ENCODE peak calls at places on chromosome 20, in five cellular contexts. One of them, this sample, is unnamed.
A peak's percentile ranks its signal among the peaks of the same experiment; 100 is the strongest.

GRCh38 chr20:36544134-36545018 is 3.1 kb downstream of the MYL9 start:
- DNase-seq in SK-N-SH: no peak
- DNase-seq in HepG2: no peak
- DNase-seq in H1: no peak
- DNase-seq in K562: no peak
- DNase-seq in this sample: no peak

GRCh38 chr20:21173496-21174025 is 47.7 kb downstream of the KIZ start:
- DNase-seq in SK-N-SH: no peak
- DNase-seq in HepG2: no peak
- DNase-seq in H1: no peak
- DNase-seq in K562: no peak
- DNase-seq in this sample: no peak

GRCh38 chr20:18165553-18165952 is 27.9 kb downstream of the KAT14 start:
- DNase-seq in SK-N-SH: no peak
- DNase-seq in HepG2: no peak
- DNase-seq in H1: no peak
- DNase-seq in K562: no peak
- DNase-seq in this sample: no peak

GRCh38 chr20:10524034-10524476 is 89.0 kb downstream of the SLX4IP start:
- DNase-seq in SK-N-SH: no peak
- DNase-seq in HepG2: no peak
- DNase-seq in H1: peak; percentile 61
- DNase-seq in K562: no peak
- DNase-seq in this sample: no peak

GRCh38 chr20:37630161-37630560 is 63.7 kb upstream of the CTNNBL1 start:
- DNase-seq in SK-N-SH: peak; percentile 68
- DNase-seq in HepG2: no peak
- DNase-seq in H1: no peak
- DNase-seq in K562: no peak
- DNase-seq in this sample: no peak

GRCh38 chr20:48738399-48739304 is 89.1 kb downstream of the PREX1 start:
- DNase-seq in SK-N-SH: no peak
- DNase-seq in HepG2: peak; percentile 69
- DNase-seq in H1: no peak
- DNase-seq in K562: no peak
- DNase-seq in this sample: peak; percentile 75

GRCh38 chr20:59222982-59223610 is 59.5 kb downstream of the ZNF831 start:
- DNase-seq in SK-N-SH: peak; percentile 75
- DNase-seq in HepG2: no peak
- DNase-seq in H1: peak; percentile 58
- DNase-seq in K562: no peak
- DNase-seq in this sample: no peak

GRCh38 chr20:22402550-22402949 is 181.8 kb downstream of the FOXA2 start:
- DNase-seq in SK-N-SH: no peak
- DNase-seq in HepG2: no peak
- DNase-seq in H1: no peak
- DNase-seq in K562: no peak
- DNase-seq in this sample: no peak

GRCh38 chr20:36040571-36040970 is 72.2 kb downstream of the CNBD2 start:
- DNase-seq in SK-N-SH: no peak
- DNase-seq in HepG2: no peak
- DNase-seq in H1: no peak
- DNase-seq in K562: no peak
- DNase-seq in this sample: no peak

GRCh38 chr20:23268792-23269354 is 81.7 kb upstream of the NXT1 start:
- DNase-seq in SK-N-SH: no peak
- DNase-seq in HepG2: peak; percentile 69
- DNase-seq in H1: no peak
- DNase-seq in K562: no peak
- DNase-seq in this sample: no peak

GRCh38 chr20:953742-954141 is 37.6 kb upstream of the ANGPT4 start:
- DNase-seq in SK-N-SH: peak; percentile 63
- DNase-seq in HepG2: no peak
- DNase-seq in H1: no peak
- DNase-seq in K562: no peak
- DNase-seq in this sample: no peak

GRCh38 chr20:3222635-3223600 is 13.6 kb downstream of the ITPA start:
- DNase-seq in SK-N-SH: no peak
- DNase-seq in HepG2: peak; percentile 99
- DNase-seq in H1: no peak
- DNase-seq in K562: no peak
- DNase-seq in this sample: no peak
- TF ChIP-seq GABPA in SK-N-SH: no peak
- TF ChIP-seq GABPA in HepG2: peak; percentile 90
- TF ChIP-seq GABPA in H1: no peak
- TF ChIP-seq GABPA in K562: no peak
- TF ChIP-seq GABPA in this sample: no peak

GRCh38 chr20:55561259-55561658 is 444.1 kb downstream of the CBLN4 start:
- DNase-seq in SK-N-SH: no peak
- DNase-seq in HepG2: no peak
- DNase-seq in H1: no peak
- DNase-seq in K562: no peak
- DNase-seq in this sample: no peak
- TF ChIP-seq GABPA in SK-N-SH: no peak
- TF ChIP-seq GABPA in HepG2: no peak
- TF ChIP-seq GABPA in H1: no peak
- TF ChIP-seq GABPA in K562: no peak
- TF ChIP-seq GABPA in this sample: no peak

GRCh38 chr20:63246490-63247284 is 7.6 kb downstream of the NKAIN4 start:
- DNase-seq in SK-N-SH: peak; percentile 56
- DNase-seq in HepG2: no peak
- DNase-seq in H1: peak; percentile 72
- DNase-seq in K562: no peak
- DNase-seq in this sample: no peak
- TF ChIP-seq GABPA in SK-N-SH: no peak
- TF ChIP-seq GABPA in HepG2: no peak
- TF ChIP-seq GABPA in H1: no peak
- TF ChIP-seq GABPA in K562: no peak
- TF ChIP-seq GABPA in this sample: no peak

GRCh38 chr20:2361035-2361593 is 19.6 kb upstream of the TGM6 start:
- DNase-seq in SK-N-SH: no peak
- DNase-seq in HepG2: no peak
- DNase-seq in H1: no peak
- DNase-seq in K562: no peak
- DNase-seq in this sample: no peak

GRCh38 chr20:2365091-2365490 is 15.6 kb upstream of the TGM6 start:
- DNase-seq in SK-N-SH: no peak
- DNase-seq in HepG2: no peak
- DNase-seq in H1: no peak
- DNase-seq in K562: no peak
- DNase-seq in this sample: no peak

GRCh38 chr20:2368621-2369020 is 12.1 kb upstream of the TGM6 start:
- DNase-seq in SK-N-SH: no peak
- DNase-seq in HepG2: no peak
- DNase-seq in H1: no peak
- DNase-seq in K562: no peak
- DNase-seq in this sample: no peak

GRCh38 chr20:2365666-2366065 is 15.0 kb upstream of the TGM6 start:
- DNase-seq in SK-N-SH: no peak
- DNase-seq in HepG2: no peak
- DNase-seq in H1: no peak
- DNase-seq in K562: no peak
- DNase-seq in this sample: no peak

DNA sequence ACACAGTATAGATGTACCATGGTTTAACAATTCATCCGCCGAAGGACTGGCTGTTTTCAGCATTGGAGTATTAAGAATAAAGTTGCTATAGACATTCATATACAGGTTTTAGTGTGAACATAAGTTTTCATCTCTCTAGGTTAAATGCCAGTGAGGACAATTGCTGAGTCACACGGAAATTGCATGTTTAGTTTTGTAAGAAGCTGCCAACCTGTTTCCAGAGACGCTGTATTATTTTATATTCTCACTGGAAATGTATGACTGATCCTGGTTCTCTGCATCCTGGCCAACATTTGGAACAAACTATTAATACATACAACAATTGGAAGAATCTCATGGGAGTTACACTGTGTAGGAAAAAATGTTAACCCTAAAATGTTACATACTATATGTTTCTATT is 16.7 kb upstream of the TGM6 start:
- DNase-seq in SK-N-SH: no peak
- DNase-seq in HepG2: no peak
- DNase-seq in H1: no peak
- DNase-seq in K562: no peak
- DNase-seq in this sample: no peak
- TF ChIP-seq GABPA in SK-N-SH: no peak
- TF ChIP-seq GABPA in HepG2: no peak
- TF ChIP-seq GABPA in H1: no peak
- TF ChIP-seq GABPA in K562: no peak
- TF ChIP-seq GABPA in this sample: no peak

DNA sequence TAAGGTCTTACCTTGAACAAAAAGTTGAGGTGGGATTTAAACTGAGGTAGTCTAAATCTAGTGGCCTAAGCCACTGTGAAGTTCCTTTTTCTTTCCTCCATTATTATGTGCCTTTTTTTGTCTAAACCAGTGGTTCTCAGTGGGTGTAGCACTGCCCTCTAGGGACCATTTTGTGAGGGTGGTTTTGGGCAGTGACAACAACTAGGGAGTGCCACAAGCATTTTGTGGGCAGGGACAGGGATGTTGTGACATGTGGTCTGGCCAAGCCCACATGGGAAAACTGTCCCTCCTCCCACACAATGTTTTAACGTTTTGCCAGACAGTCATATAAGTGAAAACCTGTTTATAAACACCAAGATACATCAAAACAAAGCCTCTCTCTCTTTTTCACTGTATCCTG is 899.4 kb upstream of the FLRT3 start:
- DNase-seq in SK-N-SH: peak; percentile 35
- DNase-seq in HepG2: peak; percentile 58
- DNase-seq in H1: peak; percentile 61
- DNase-seq in K562: no peak
- DNase-seq in this sample: peak; percentile 58
- TF ChIP-seq GABPA in SK-N-SH: no peak
- TF ChIP-seq GABPA in HepG2: no peak
- TF ChIP-seq GABPA in H1: no peak
- TF ChIP-seq GABPA in K562: no peak
- TF ChIP-seq GABPA in this sample: no peak

GRCh38 chr20:31677553-31678260 is 40.0 kb downstream of the COX4I2 start:
- DNase-seq in SK-N-SH: no peak
- DNase-seq in HepG2: no peak
- DNase-seq in H1: no peak
- DNase-seq in K562: no peak
- DNase-seq in this sample: no peak

GRCh38 chr20:31679357-31680285 is 41.9 kb downstream of the COX4I2 start:
- DNase-seq in SK-N-SH: no peak
- DNase-seq in HepG2: peak; percentile 53
- DNase-seq in H1: no peak
- DNase-seq in K562: no peak
- DNase-seq in this sample: no peak

GRCh38 chr20:31676534-31677030 is 38.9 kb downstream of the COX4I2 start:
- DNase-seq in SK-N-SH: no peak
- DNase-seq in HepG2: no peak
- DNase-seq in H1: no peak
- DNase-seq in K562: peak; percentile 51
- DNase-seq in this sample: no peak

GRCh38 chr20:31680286-31681127 is 42.2 kb downstream of the BCL2L1 start:
- DNase-seq in SK-N-SH: no peak
- DNase-seq in HepG2: no peak
- DNase-seq in H1: no peak
- DNase-seq in K562: no peak
- DNase-seq in this sample: no peak

GRCh38 chr20:31678389-31679356 is 41.0 kb downstream of the COX4I2 start:
- DNase-seq in SK-N-SH: no peak
- DNase-seq in HepG2: peak; percentile 86
- DNase-seq in H1: no peak
- DNase-seq in K562: no peak
- DNase-seq in this sample: no peak
- TF ChIP-seq GABPA in SK-N-SH: no peak
- TF ChIP-seq GABPA in HepG2: no peak
- TF ChIP-seq GABPA in H1: no peak
- TF ChIP-seq GABPA in K562: no peak
- TF ChIP-seq GABPA in this sample: no peak

This sample was measured in HL-60.